ENCODE peak calls at places on chromosomes 12 and 14, in seven cellular contexts. I is astrocyte of the cerebellum; G is naive thymus-derived CD8-positive, alpha-beta T cell; K is GM19239; J is putamen; U is A549; D is fibroblast of the aortic adventitia. H is an unnamed sample.

GRCh38 chr12:110531741-110532333 is 29.7 kb downstream of the RAD9B start:
- DNase-seq in I (peak), G (no peak), K (peak), J (peak), U (no peak), D (peak), H (no peak)

GRCh38 chr14:67735361-67735921 is 33.8 kb downstream of the RDH12 start:
- DNase-seq in I (no peak), G (no peak), K (no peak), J (no peak), U (no peak), D (no peak), H (no peak)

GRCh38 chr12:104137175-104137901 is 672 bp downstream of the NFYB start:
- DNase-seq in I (peak), G (peak), K (peak), J (peak), U (peak), D (peak), H (no peak)

GRCh38 chr12:67318786-67319185 is 49.6 kb downstream of the CAND1 start:
- DNase-seq in I (no peak), G (no peak), K (no peak), J (no peak), U (no peak), D (no peak), H (no peak)

GRCh38 chr14:28751467-28752058 is 15.0 kb upstream of the FOXG1 start:
- DNase-seq in I (peak), G (no peak), K (no peak), J (no peak), U (peak), D (peak), H (no peak)

GRCh38 chr12:91422107-91422506 is 239.5 kb upstream of the DCN start:
- DNase-seq in I (no peak), G (no peak), K (no peak), J (no peak), U (no peak), D (no peak), H (no peak)

GRCh38 chr12:6116481-6117021 is 7.9 kb downstream of the VWF start:
- DNase-seq in I (no peak), G (no peak), K (no peak), J (no peak), U (peak), D (no peak), H (no peak)

GRCh38 chr12:12819752-12820311 is 6.7 kb downstream of the DDX47 start:
- DNase-seq in I (peak), G (no peak), K (no peak), J (no peak), U (peak), D (peak), H (no peak)

GRCh38 chr12:131609762-131610161 is 101.1 kb upstream of the SFSWAP start:
- DNase-seq in I (no peak), G (no peak), K (no peak), J (no peak), U (no peak), D (no peak), H (no peak)

GRCh38 chr14:91244501-91244901 is at the start of gene GPR68:
- DNase-seq in I (no peak), G (no peak), K (no peak), J (no peak), U (no peak), D (peak), H (no peak)

GRCh38 chr14:23577004-23577681 is 1.4 kb downstream of the JPH4 start:
- DNase-seq in I (no peak), G (no peak), K (no peak), J (no peak), U (no peak), D (no peak), H (no peak)

GRCh38 chr12:88624911-88625310 is 44.6 kb upstream of the KITLG start:
- DNase-seq in I (peak), G (no peak), K (no peak), J (no peak), U (no peak), D (peak), H (no peak)

GRCh38 chr12:92396647-92397258 is 251.1 kb upstream of the BTG1 start:
- DNase-seq in I (no peak), G (no peak), K (no peak), J (no peak), U (peak), D (peak), H (no peak)

GRCh38 chr12:11144297-11144696 is 9.9 kb upstream of the TAS2R30 start:
- DNase-seq in I (no peak), G (no peak), K (no peak), J (no peak), U (no peak), D (no peak), H (no peak)

GRCh38 chr12:43294881-43295280 is 257.1 kb downstream of the ADAMTS20 start:
- DNase-seq in I (peak), G (no peak), K (no peak), J (no peak), U (no peak), D (no peak), H (no peak)

GRCh38 chr12:53538209-53538689 is 31.0 kb upstream of the NPFF start:
- DNase-seq in I (no peak), G (no peak), K (no peak), J (peak), U (peak), D (peak), H (no peak)

GRCh38 chr12:129257526-129257925 is 404.2 kb downstream of the GLT1D1 start:
- DNase-seq in I (no peak), G (no peak), K (no peak), J (no peak), U (no peak), D (no peak), H (no peak)

GRCh38 chr14:33693237-33693636 is 257.6 kb downstream of the EGLN3 start:
- DNase-seq in I (peak), G (no peak), K (no peak), J (no peak), U (no peak), D (peak), H (no peak)

GRCh38 chr14:41607119-41607785 is 576 bp downstream of the LRFN5 start:
- DNase-seq in I (no peak), G (no peak), K (no peak), J (peak), U (no peak), D (peak), H (no peak)

GRCh38 chr14:35349966-35350365 is 54.6 kb downstream of the NFKBIA start:
- DNase-seq in I (no peak), G (no peak), K (no peak), J (no peak), U (no peak), D (no peak), H (no peak)